ENCODE peak calls at places on chromosomes 3 and 15, in six cellular contexts. H is iPS DF 19.7; B is SW480; F is T-helper 9 cell; S is stimulated activated CD8-positive, alpha-beta memory T cell treated with anti-CD3 and anti-CD28 coated beads, Interleukin-7, amount 100 ng/mL, for 1 hour; I is foreskin fibroblast. P is an unnamed sample.

GRCh38 chr15:54803139-54803808 is 393.5 kb downstream of the RSL24D1 start:
- DNase-seq in H (no peak), B (peak; percentile 26), F (no peak), S (no peak), I (peak; percentile 30), P (no peak)

GRCh38 chr15:78055923-78056713 is 21.4 kb downstream of the TBC1D2B start:
- DNase-seq in H (no peak), B (peak; percentile 64), F (no peak), S (no peak), I (no peak), P (no peak)

GRCh38 chr3:53357457-53357856 is 10.1 kb upstream of the DCP1A start:
- DNase-seq in H (no peak), B (no peak), F (no peak), S (no peak), I (no peak), P (no peak)

GRCh38 chr15:98815207-98815606 is 166.9 kb downstream of the IGF1R start:
- DNase-seq in H (no peak), B (peak; percentile 80), F (no peak), S (no peak), I (no peak), P (no peak)

GRCh38 chr3:186790261-186790981 is 7.0 kb downstream of the EIF4A2 start:
- DNase-seq in H (no peak), B (peak; percentile 49), F (no peak), S (no peak), I (peak; percentile 61), P (no peak)

GRCh38 chr3:107377151-107377550 is at the start of gene CCDC54:
- DNase-seq in H (no peak), B (no peak), F (no peak), S (no peak), I (peak; percentile 32), P (no peak)

GRCh38 chr3:71453822-71454512 is 129.6 kb downstream of the FOXP1 start:
- DNase-seq in H (no peak), B (no peak), F (no peak), S (no peak), I (no peak), P (no peak)

GRCh38 chr3:176795897-176796296 is 401.4 kb downstream of the TBL1XR1 start:
- DNase-seq in H (no peak), B (no peak), F (no peak), S (no peak), I (no peak), P (no peak)